ENCODE peak calls at places on chromosome 10, in five cellular contexts. L is A172, T is LHCN-M2, H is left lobe of liver, V is NCI-H226. X is an unnamed sample.

GRCh38 chr10:52742723-52743122 is 29.9 kb downstream of the MBL2 start:
- DNase-seq in L (no peak), T (no peak), H (no peak), V (no peak), X (no peak)

GRCh38 chr10:71708301-71708703 is 11.3 kb downstream of the C10orf105 start:
- DNase-seq in L (peak), T (no peak), H (no peak), V (no peak), X (peak)

GRCh38 chr10:64507869-64508609 is 986.8 kb downstream of the REEP3 start:
- DNase-seq in L (peak), T (no peak), H (no peak), V (no peak), X (no peak)

GRCh38 chr10:117609095-117609821 is 66.7 kb downstream of the EMX2 start:
- DNase-seq in L (peak), T (peak), H (no peak), V (no peak), X (peak)

GRCh38 chr10:57964371-57964770 is 303.3 kb downstream of the IPMK start:
- DNase-seq in L (peak), T (peak), H (no peak), V (peak), X (peak)

GRCh38 chr10:68327889-68328786 is 3.7 kb upstream of the HNRNPH3 start:
- DNase-seq in L (peak), T (peak), H (no peak), V (peak), X (peak)

GRCh38 chr10:79981673-79982485 is 33.0 kb upstream of the SFTPD start:
- DNase-seq in L (peak), T (peak), H (peak), V (peak), X (peak)

GRCh38 chr10:5040010-5040635 is 36.5 kb upstream of the AKR1C2 start:
- DNase-seq in L (no peak), T (no peak), H (no peak), V (no peak), X (no peak)

GRCh38 chr10:103679096-103679790 is 176.1 kb downstream of the SH3PXD2A start:
- DNase-seq in L (no peak), T (no peak), H (no peak), V (no peak), X (no peak)

GRCh38 chr10:129917936-129918335 is 46.1 kb downstream of the EBF3 start:
- DNase-seq in L (no peak), T (no peak), H (no peak), V (no peak), X (no peak)

GRCh38 chr10:29174389-29174788 is 114.5 kb upstream of the LYZL1 start:
- DNase-seq in L (no peak), T (peak), H (no peak), V (no peak), X (no peak)

GRCh38 chr10:89440262-89440661 is 25.9 kb downstream of the IFIT5 start:
- DNase-seq in L (peak), T (no peak), H (peak), V (no peak), X (no peak)

GRCh38 chr10:74058071-74058470 is 60.2 kb downstream of the VCL start:
- DNase-seq in L (no peak), T (peak), H (no peak), V (no peak), X (no peak)

GRCh38 chr10:73333202-73333601 is 25.5 kb downstream of the CFAP70 start:
- DNase-seq in L (no peak), T (no peak), H (no peak), V (no peak), X (no peak)

GRCh38 chr10:46106410-46107255 is 60.6 kb upstream of the MSMB start:
- DNase-seq in L (peak), T (peak), H (peak), V (peak), X (peak)

GRCh38 chr10:132397671-132398565 is 918 bp downstream of the PWWP2B start:
- DNase-seq in L (peak), T (peak), H (peak), V (no peak), X (peak)

GRCh38 chr10:5557799-5558771 is 33.3 kb downstream of the CALML3 start:
- DNase-seq in L (no peak), T (no peak), H (peak), V (no peak), X (no peak)

GRCh38 chr10:22681783-22682183 is 32.6 kb downstream of the PIP4K2A start:
- DNase-seq in L (peak), T (peak), H (no peak), V (peak), X (peak)

GRCh38 chr10:73233883-73234282 is 13.2 kb downstream of the DNAJC9 start:
- DNase-seq in L (no peak), T (no peak), H (no peak), V (no peak), X (no peak)

GRCh38 chr10:48594799-48595198 is 10.1 kb downstream of the ARHGAP22 start:
- DNase-seq in L (no peak), T (no peak), H (no peak), V (no peak), X (no peak)

GRCh38 chr10:99431190-99431549 is 746 bp upstream of the GOT1 start:
- DNase-seq in L (peak), T (peak), H (peak), V (peak), X (peak)

GRCh38 chr10:97765201-97765600 is 6.6 kb downstream of the SFRP5 start:
- DNase-seq in L (no peak), T (peak), H (no peak), V (no peak), X (no peak)

GRCh38 chr10:49642311-49642710 is 28.5 kb downstream of the CHAT start:
- DNase-seq in L (no peak), T (no peak), H (no peak), V (no peak), X (no peak)

GRCh38 chr10:108782411-108782810 is 1140.9 kb downstream of the XPNPEP1 start:
- DNase-seq in L (peak), T (no peak), H (no peak), V (no peak), X (no peak)

GRCh38 chr10:60314306-60314940 is 75.3 kb downstream of the ANK3 start:
- DNase-seq in L (peak), T (peak), H (no peak), V (peak), X (no peak)

GRCh38 chr10:48564466-48565150 is 40.3 kb downstream of the ARHGAP22 start:
- DNase-seq in L (no peak), T (no peak), H (peak), V (no peak), X (no peak)

GRCh38 chr10:74418285-74418872 is 267.4 kb downstream of the ADK start:
- DNase-seq in L (peak), T (peak), H (no peak), V (no peak), X (no peak)

GRCh38 chr10:50314169-50315071 is 63.1 kb upstream of the ASAH2 start:
- DNase-seq in L (no peak), T (no peak), H (no peak), V (no peak), X (no peak)

X was measured in H54.